ENCODE peak calls at places on chromosomes 16 and 17, in five cellular contexts. One of them, this sample, is unnamed.

GRCh38 chr17:77098884-77099545 is 41.8 kb upstream of the SEC14L1 start:
- DNase-seq in amniotic epithelial cell: peak; percentile 88
- DNase-seq in left lobe of liver: peak; percentile 70
- DNase-seq in hepatocyte: peak; percentile 73
- DNase-seq in astrocyte of the cerebellum: peak; percentile 49
- DNase-seq in this sample: peak; percentile 50

GRCh38 chr17:7849185-7850117 is 5.4 kb upstream of the TMEM88 start:
- DNase-seq in amniotic epithelial cell: no peak
- DNase-seq in left lobe of liver: no peak
- DNase-seq in hepatocyte: peak; percentile 8
- DNase-seq in astrocyte of the cerebellum: no peak
- DNase-seq in this sample: no peak

GRCh38 chr16:64507240-64508024 is 614.4 kb downstream of the CDH11 start:
- DNase-seq in amniotic epithelial cell: no peak
- DNase-seq in left lobe of liver: no peak
- DNase-seq in hepatocyte: no peak
- DNase-seq in astrocyte of the cerebellum: no peak
- DNase-seq in this sample: no peak

GRCh38 chr16:69270395-69270794 is 40.8 kb upstream of the VPS4A start:
- DNase-seq in amniotic epithelial cell: no peak
- DNase-seq in left lobe of liver: no peak
- DNase-seq in hepatocyte: no peak
- DNase-seq in astrocyte of the cerebellum: no peak
- DNase-seq in this sample: no peak

GRCh38 chr17:68053237-68054030 is 17.9 kb downstream of the KPNA2 start:
- DNase-seq in amniotic epithelial cell: no peak
- DNase-seq in left lobe of liver: peak; percentile 21
- DNase-seq in hepatocyte: no peak
- DNase-seq in astrocyte of the cerebellum: peak; percentile 19
- DNase-seq in this sample: peak; percentile 64

GRCh38 chr16:28219283-28219682 is 7.5 kb upstream of the XPO6 start:
- DNase-seq in amniotic epithelial cell: no peak
- DNase-seq in left lobe of liver: no peak
- DNase-seq in hepatocyte: peak; percentile 30
- DNase-seq in astrocyte of the cerebellum: no peak
- DNase-seq in this sample: no peak

GRCh38 chr17:31629696-31630470 is 229.2 kb downstream of the COPRS start:
- DNase-seq in amniotic epithelial cell: peak; percentile 36
- DNase-seq in left lobe of liver: peak; percentile 55
- DNase-seq in hepatocyte: no peak
- DNase-seq in astrocyte of the cerebellum: peak; percentile 9
- DNase-seq in this sample: peak; percentile 62

GRCh38 chr17:46772013-46772878 is 46.2 kb downstream of the WNT3 start:
- DNase-seq in amniotic epithelial cell: peak; percentile 11
- DNase-seq in left lobe of liver: peak; percentile 86
- DNase-seq in hepatocyte: peak; percentile 66
- DNase-seq in astrocyte of the cerebellum: no peak
- DNase-seq in this sample: no peak

GRCh38 chr16:84686702-84687298 is 13.0 kb upstream of the USP10 start:
- DNase-seq in amniotic epithelial cell: no peak
- DNase-seq in left lobe of liver: no peak
- DNase-seq in hepatocyte: no peak
- DNase-seq in astrocyte of the cerebellum: no peak
- DNase-seq in this sample: no peak

GRCh38 chr16:74742051-74742481 is 32.6 kb downstream of the FA2H start:
- DNase-seq in amniotic epithelial cell: peak; percentile 51
- DNase-seq in left lobe of liver: no peak
- DNase-seq in hepatocyte: no peak
- DNase-seq in astrocyte of the cerebellum: no peak
- DNase-seq in this sample: no peak

GRCh38 chr16:87721622-87722565 is 43.9 kb downstream of the KLHDC4 start:
- DNase-seq in amniotic epithelial cell: no peak
- DNase-seq in left lobe of liver: no peak
- DNase-seq in hepatocyte: no peak
- DNase-seq in astrocyte of the cerebellum: no peak
- DNase-seq in this sample: no peak

GRCh38 chr16:14310519-14310991 is 239.4 kb downstream of the MRTFB start:
- DNase-seq in amniotic epithelial cell: no peak
- DNase-seq in left lobe of liver: no peak
- DNase-seq in hepatocyte: no peak
- DNase-seq in astrocyte of the cerebellum: no peak
- DNase-seq in this sample: no peak

GRCh38 chr17:58215685-58216084 is 3.4 kb downstream of the MKS1 start:
- DNase-seq in amniotic epithelial cell: no peak
- DNase-seq in left lobe of liver: no peak
- DNase-seq in hepatocyte: no peak
- DNase-seq in astrocyte of the cerebellum: no peak
- DNase-seq in this sample: no peak

GRCh38 chr16:69253796-69254426 is 57.2 kb upstream of the VPS4A start:
- DNase-seq in amniotic epithelial cell: peak; percentile 90
- DNase-seq in left lobe of liver: no peak
- DNase-seq in hepatocyte: peak; percentile 23
- DNase-seq in astrocyte of the cerebellum: no peak
- DNase-seq in this sample: no peak

GRCh38 chr17:73743802-73744201 is 99.6 kb upstream of the SDK2 start:
- DNase-seq in amniotic epithelial cell: no peak
- DNase-seq in left lobe of liver: no peak
- DNase-seq in hepatocyte: no peak
- DNase-seq in astrocyte of the cerebellum: no peak
- DNase-seq in this sample: no peak

GRCh38 chr17:77315551-77316190 is 174.9 kb downstream of the SEC14L1 start:
- DNase-seq in amniotic epithelial cell: no peak
- DNase-seq in left lobe of liver: no peak
- DNase-seq in hepatocyte: no peak
- DNase-seq in astrocyte of the cerebellum: no peak
- DNase-seq in this sample: no peak

GRCh38 chr16:84450176-84450865 is 54.1 kb downstream of the MEAK7 start:
- DNase-seq in amniotic epithelial cell: no peak
- DNase-seq in left lobe of liver: no peak
- DNase-seq in hepatocyte: no peak
- DNase-seq in astrocyte of the cerebellum: no peak
- DNase-seq in this sample: no peak

GRCh38 chr16:79607587-79607986 is 7.0 kb upstream of the MAF start:
- DNase-seq in amniotic epithelial cell: peak; percentile 39
- DNase-seq in left lobe of liver: no peak
- DNase-seq in hepatocyte: peak; percentile 64
- DNase-seq in astrocyte of the cerebellum: peak; percentile 55
- DNase-seq in this sample: no peak

GRCh38 chr16:50736448-50736847 is 5.4 kb upstream of the CYLD start:
- DNase-seq in amniotic epithelial cell: no peak
- DNase-seq in left lobe of liver: no peak
- DNase-seq in hepatocyte: no peak
- DNase-seq in astrocyte of the cerebellum: no peak
- DNase-seq in this sample: no peak

GRCh38 chr17:57528084-57528451 is 217.0 kb downstream of the CCDC182 start:
- DNase-seq in amniotic epithelial cell: no peak
- DNase-seq in left lobe of liver: no peak
- DNase-seq in hepatocyte: peak; percentile 71
- DNase-seq in astrocyte of the cerebellum: no peak
- DNase-seq in this sample: no peak

GRCh38 chr16:11797957-11798299 is 870 bp upstream of the ZC3H7A start:
- DNase-seq in amniotic epithelial cell: no peak
- DNase-seq in left lobe of liver: no peak
- DNase-seq in hepatocyte: no peak
- DNase-seq in astrocyte of the cerebellum: no peak
- DNase-seq in this sample: no peak

GRCh38 chr16:76837872-76838271 is 353.1 kb upstream of the MON1B start:
- DNase-seq in amniotic epithelial cell: no peak
- DNase-seq in left lobe of liver: no peak
- DNase-seq in hepatocyte: no peak
- DNase-seq in astrocyte of the cerebellum: no peak
- DNase-seq in this sample: no peak

GRCh38 chr17:38325221-38325851 is 18.4 kb downstream of the GPR179 start:
- DNase-seq in amniotic epithelial cell: peak; percentile 67
- DNase-seq in left lobe of liver: no peak
- DNase-seq in hepatocyte: peak; percentile 19
- DNase-seq in astrocyte of the cerebellum: no peak
- DNase-seq in this sample: no peak

This sample was measured in AG04450.